ENCODE peak calls at places on chromosomes 16 and 17, in ten cellular contexts. E, U, O, J, A, G, C, N, Y and V are unnamed samples.

GRCh38 chr17:9767432-9767991 is 23.9 kb downstream of the DHRS7C start:
- DNase-seq in E (no peak), U (no peak), O (no peak), J (no peak), A (no peak), G (no peak), C (no peak), N (no peak), Y (no peak), V (no peak)

GRCh38 chr17:59506907-59507726 is 58.3 kb upstream of the DHX40 start:
- DNase-seq in E (no peak), U (no peak), O (no peak), J (no peak), A (no peak), G (peak; percentile 8), C (peak; percentile 28), N (no peak), Y (no peak), V (no peak)

GRCh38 chr17:3512512-3513171 is 36.8 kb downstream of the ASPA start:
- DNase-seq in E (peak; percentile 69), U (no peak), O (no peak), J (peak; percentile 87), A (peak; percentile 75), G (peak; percentile 20), C (peak; percentile 84), N (no peak), Y (peak; percentile 94), V (peak; percentile 39)

GRCh38 chr17:60039096-60039495 is 39.6 kb downstream of the HEATR6 start:
- DNase-seq in E (no peak), U (no peak), O (no peak), J (no peak), A (no peak), G (no peak), C (no peak), N (no peak), Y (no peak), V (no peak)

GRCh38 chr17:51794466-51794865 is 364.0 kb downstream of the CA10 start:
- DNase-seq in E (no peak), U (no peak), O (no peak), J (no peak), A (no peak), G (no peak), C (no peak), N (no peak), Y (no peak), V (no peak)

GRCh38 chr17:62693616-62694415 is 66.3 kb downstream of the MRC2 start:
- DNase-seq in E (no peak), U (no peak), O (no peak), J (peak; percentile 40), A (no peak), G (no peak), C (no peak), N (no peak), Y (no peak), V (no peak)

GRCh38 chr17:49434821-49435581 is 20.3 kb upstream of the PHB1 start:
- DNase-seq in E (peak; percentile 67), U (peak; percentile 74), O (no peak), J (no peak), A (no peak), G (peak; percentile 41), C (peak; percentile 31), N (peak; percentile 87), Y (peak; percentile 58), V (peak; percentile 44)

GRCh38 chr17:76399175-76400172 is 15.1 kb downstream of the SPHK1 start:
- DNase-seq in E (no peak), U (no peak), O (no peak), J (no peak), A (no peak), G (no peak), C (no peak), N (no peak), Y (no peak), V (no peak)

GRCh38 chr17:46264456-46265198 is 30.3 kb upstream of the LRRC37A start:
- DNase-seq in E (no peak), U (no peak), O (no peak), J (no peak), A (no peak), G (peak; percentile 92), C (no peak), N (no peak), Y (no peak), V (no peak)

GRCh38 chr16:51243836-51244483 is 92.9 kb upstream of the SALL1 start:
- DNase-seq in E (no peak), U (no peak), O (no peak), J (no peak), A (no peak), G (peak; percentile 16), C (no peak), N (no peak), Y (peak; percentile 60), V (no peak)

GRCh38 chr16:14434860-14435259 is 195.2 kb downstream of the PARN start:
- DNase-seq in E (no peak), U (no peak), O (no peak), J (no peak), A (no peak), G (no peak), C (no peak), N (no peak), Y (no peak), V (no peak)

GRCh38 chr17:41835800-41836549 is at the start of gene NT5C3B:
- DNase-seq in E (peak; percentile 61), U (peak; percentile 7), O (no peak), J (peak; percentile 83), A (peak; percentile 69), G (no peak), C (peak; percentile 37), N (peak; percentile 76), Y (peak; percentile 74), V (peak; percentile 69)

GRCh38 chr17:77594416-77595209 is 363.9 kb upstream of the TNRC6C start:
- DNase-seq in E (no peak), U (no peak), O (no peak), J (peak; percentile 16), A (no peak), G (no peak), C (no peak), N (no peak), Y (no peak), V (no peak)

GRCh38 chr16:16945207-16945606 is 525.6 kb downstream of the XYLT1 start:
- DNase-seq in E (no peak), U (no peak), O (no peak), J (no peak), A (no peak), G (no peak), C (no peak), N (no peak), Y (no peak), V (no peak)

GRCh38 chr16:83792391-83792790 is 15.4 kb upstream of the HSBP1 start:
- DNase-seq in E (no peak), U (no peak), O (no peak), J (no peak), A (no peak), G (no peak), C (no peak), N (no peak), Y (no peak), V (no peak)

GRCh38 chr16:81798311-81799137 is 19.4 kb downstream of the PLCG2 start:
- DNase-seq in E (no peak), U (no peak), O (no peak), J (no peak), A (no peak), G (no peak), C (no peak), N (no peak), Y (no peak), V (no peak)

DNA sequence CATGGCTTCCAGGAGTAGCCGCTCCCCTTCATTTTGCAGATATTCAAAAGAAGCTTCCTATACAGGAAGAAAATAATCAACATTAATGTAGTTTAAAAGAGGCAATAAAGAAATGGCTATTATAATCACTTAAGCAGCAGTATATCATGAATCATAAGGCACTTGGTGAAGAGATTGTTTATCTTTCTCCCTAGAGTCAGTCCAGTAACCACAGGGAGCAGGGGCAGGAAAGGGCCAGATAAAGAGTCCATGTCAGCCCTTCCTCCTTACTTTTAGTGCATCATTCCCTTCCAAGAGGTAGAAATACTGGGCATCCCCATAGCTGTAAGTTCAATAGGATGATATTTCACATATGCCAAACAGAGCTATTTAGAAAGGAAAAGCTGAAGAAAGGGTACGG is 184.6 kb upstream of the C17orf78 start:
- DNase-seq in E (no peak), U (no peak), O (no peak), J (no peak), A (no peak), G (peak; percentile 75), C (no peak), N (no peak), Y (no peak), V (no peak)
- TF ChIP-seq POLR2A in E (no peak), U (no peak), O (no peak), J (no peak), A (no peak), G (no peak), C (no peak), N (no peak), Y (no peak), V (no peak)

GRCh38 chr17:81569986-81570514 is 17.9 kb upstream of the FAAP100 start:
- DNase-seq in E (no peak), U (no peak), O (no peak), J (no peak), A (no peak), G (no peak), C (no peak), N (no peak), Y (no peak), V (no peak)
- H3K36me3 ChIP-seq in E (no peaks in the 10 kb centered on the region), U (peaks cover 56% of the 10 kb centered on the region), O (peaks cover 31% of the 10 kb centered on the region), J (peaks cover 75% of the 10 kb centered on the region), A (no peaks in the 10 kb centered on the region), G (peaks cover 56% of the 10 kb centered on the region), C (peaks cover 2% of the 10 kb centered on the region), N (peaks cover 50% of the 10 kb centered on the region), Y (peaks cover 23% of the 10 kb centered on the region), V (peaks cover 29% of the 10 kb centered on the region)

DNA sequence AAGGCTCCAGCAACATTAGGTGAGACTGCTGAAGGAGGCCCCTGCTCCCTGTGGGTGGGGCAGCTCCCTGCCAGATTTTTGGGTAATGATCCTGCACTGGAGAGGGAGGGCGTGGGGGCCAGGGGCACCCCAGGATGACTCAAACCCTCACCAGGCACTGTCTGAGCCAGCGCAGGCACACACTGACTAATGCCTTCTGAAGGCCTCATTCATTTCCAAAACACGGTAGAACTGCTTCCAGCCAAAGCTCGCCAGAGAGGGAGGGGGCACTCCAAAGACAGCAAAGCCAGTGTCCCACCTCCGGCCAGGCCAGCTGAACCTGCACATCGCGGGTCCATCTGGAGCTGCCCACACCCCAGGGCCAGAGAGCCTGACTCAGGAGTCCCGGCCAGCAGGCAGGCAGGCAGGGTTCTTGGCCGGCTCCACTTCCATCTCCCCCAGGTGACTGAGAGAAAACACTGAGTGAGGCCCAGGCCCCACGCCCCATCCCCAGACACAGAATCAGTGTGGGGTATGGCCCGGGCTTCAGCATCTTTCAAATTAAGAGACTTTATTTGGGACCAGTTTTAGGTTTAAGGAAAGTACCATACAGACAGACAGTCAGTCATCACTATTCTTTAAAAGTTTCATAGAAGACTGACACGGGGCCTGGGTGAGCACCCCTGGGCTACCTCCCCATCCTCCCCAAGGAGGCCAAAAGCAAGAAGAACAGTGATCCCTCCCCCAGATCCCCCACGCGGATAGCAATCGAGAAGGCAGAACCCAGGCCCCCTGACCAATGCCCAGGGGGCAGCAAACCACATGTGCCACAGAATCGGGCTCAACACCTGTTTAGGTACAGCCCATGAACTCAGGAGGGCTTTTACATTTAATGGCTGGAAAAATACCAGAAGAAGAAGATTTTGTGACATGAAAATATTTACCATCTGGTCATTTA is 2.3 kb downstream of the PIEZO1 start:
- DNase-seq in E (no peak), U (peak; percentile 48), O (no peak), J (no peak), A (peak; percentile 42), G (peak; percentile 84), C (no peak), N (no peak), Y (no peak), V (no peak)
- TF ChIP-seq POLR2A in E (no peak), U (no peak), O (peak; percentile 14), J (no peak), A (no peak), G (no peak), C (no peak), N (no peak), Y (no peak), V (no peak)

GRCh38 chr17:7577327-7578199 is 1.9 kb upstream of the CD68 start:
- DNase-seq in E (no peak), U (no peak), O (no peak), J (no peak), A (no peak), G (no peak), C (no peak), N (no peak), Y (no peak), V (no peak)
- H3K36me3 ChIP-seq in E (no peaks in the 10 kb centered on the region), U (peaks cover 33% of the 10 kb centered on the region), O (peaks cover 40% of the 10 kb centered on the region), J (peaks cover 50% of the 10 kb centered on the region), A (no peaks in the 10 kb centered on the region), G (peaks cover 54% of the 10 kb centered on the region), C (peaks cover 3% of the 10 kb centered on the region), N (peaks cover 49% of the 10 kb centered on the region), Y (peaks cover 36% of the 10 kb centered on the region), V (peaks cover 47% of the 10 kb centered on the region)